ENCODE peak calls at places on chromosomes 11 and 22, in eight cellular contexts. Q, Z, X, L, M, G, S and T are unnamed samples. For H3K9me3 and H3K4me1, the result is how much of the 10 kb centered on the place peaks cover.

GRCh38 chr22:43197271-43197941 is 10.5 kb upstream of the TTLL12 start:
- DNase-seq in Q (no peak), Z (no peak), X (no peak), L (no peak), M (no peak), G (no peak), S (no peak), T (no peak)

GRCh38 chr11:112625816-112626215 is 335.4 kb upstream of the NCAM1 start:
- DNase-seq in Q (no peak), Z (no peak), X (no peak), L (no peak), M (no peak), G (no peak), S (no peak), T (no peak)

GRCh38 chr11:12840871-12841516 is 166.8 kb downstream of the TEAD1 start:
- DNase-seq in Q (no peak), Z (no peak), X (peak), L (no peak), M (no peak), G (no peak), S (peak), T (no peak)

GRCh38 chr11:11215058-11215815 is 137.8 kb downstream of the CSNK2A3 start:
- DNase-seq in Q (no peak), Z (no peak), X (no peak), L (no peak), M (no peak), G (no peak), S (no peak), T (no peak)

GRCh38 chr22:38454361-38455062 is 487 bp downstream of the KCNJ4 start:
- DNase-seq in Q (no peak), Z (no peak), X (no peak), L (no peak), M (peak), G (no peak), S (no peak), T (no peak)

GRCh38 chr11:65606876-65607613 is 7.0 kb downstream of the MAP3K11 start:
- DNase-seq in Q (peak), Z (peak), X (peak), L (no peak), M (peak), G (peak), S (no peak), T (peak)

GRCh38 chr11:125499563-125499962 is 3.5 kb upstream of the FEZ1 start:
- DNase-seq in Q (no peak), Z (no peak), X (no peak), L (no peak), M (no peak), G (no peak), S (no peak), T (no peak)

GRCh38 chr22:39446239-39446721 is 10.5 kb upstream of the MGAT3 start:
- DNase-seq in Q (no peak), Z (no peak), X (no peak), L (no peak), M (peak), G (no peak), S (no peak), T (no peak)

GRCh38 chr22:49531533-49531895 is 296.2 kb downstream of the BRD1 start:
- DNase-seq in Q (peak), Z (no peak), X (no peak), L (no peak), M (no peak), G (no peak), S (no peak), T (no peak)

GRCh38 chr22:23226497-23226850 is 46.2 kb downstream of the BCR start:
- DNase-seq in Q (no peak), Z (no peak), X (no peak), L (no peak), M (no peak), G (no peak), S (peak), T (no peak)

GRCh38 chr11:132352497-132352896 is 982.1 kb downstream of the NTM start:
- DNase-seq in Q (no peak), Z (no peak), X (no peak), L (no peak), M (no peak), G (no peak), S (no peak), T (no peak)

GRCh38 chr11:15927866-15928217 is 428.5 kb downstream of the SOX6 start:
- DNase-seq in Q (no peak), Z (no peak), X (no peak), L (no peak), M (no peak), G (no peak), S (no peak), T (no peak)
- H3K9me3 ChIP-seq in Q (under half), Z (under half), X (under half), L (under half), M (under half), G (under half), S (under half), T (under half)

GRCh38 chr11:3942956-3943497 is 87.6 kb downstream of the STIM1 start:
- DNase-seq in Q (no peak), Z (no peak), X (no peak), L (no peak), M (no peak), G (no peak), S (no peak), T (no peak)

GRCh38 chr11:3939211-3939610 is 83.7 kb downstream of the STIM1 start:
- DNase-seq in Q (no peak), Z (no peak), X (peak), L (no peak), M (no peak), G (no peak), S (no peak), T (no peak)

GRCh38 chr11:3939651-3940190 is 84.3 kb downstream of the STIM1 start:
- DNase-seq in Q (no peak), Z (no peak), X (peak), L (no peak), M (no peak), G (no peak), S (no peak), T (no peak)

GRCh38 chr11:3944198-3944597 is 88.7 kb downstream of the STIM1 start:
- DNase-seq in Q (no peak), Z (no peak), X (no peak), L (no peak), M (no peak), G (no peak), S (no peak), T (no peak)

DNA sequence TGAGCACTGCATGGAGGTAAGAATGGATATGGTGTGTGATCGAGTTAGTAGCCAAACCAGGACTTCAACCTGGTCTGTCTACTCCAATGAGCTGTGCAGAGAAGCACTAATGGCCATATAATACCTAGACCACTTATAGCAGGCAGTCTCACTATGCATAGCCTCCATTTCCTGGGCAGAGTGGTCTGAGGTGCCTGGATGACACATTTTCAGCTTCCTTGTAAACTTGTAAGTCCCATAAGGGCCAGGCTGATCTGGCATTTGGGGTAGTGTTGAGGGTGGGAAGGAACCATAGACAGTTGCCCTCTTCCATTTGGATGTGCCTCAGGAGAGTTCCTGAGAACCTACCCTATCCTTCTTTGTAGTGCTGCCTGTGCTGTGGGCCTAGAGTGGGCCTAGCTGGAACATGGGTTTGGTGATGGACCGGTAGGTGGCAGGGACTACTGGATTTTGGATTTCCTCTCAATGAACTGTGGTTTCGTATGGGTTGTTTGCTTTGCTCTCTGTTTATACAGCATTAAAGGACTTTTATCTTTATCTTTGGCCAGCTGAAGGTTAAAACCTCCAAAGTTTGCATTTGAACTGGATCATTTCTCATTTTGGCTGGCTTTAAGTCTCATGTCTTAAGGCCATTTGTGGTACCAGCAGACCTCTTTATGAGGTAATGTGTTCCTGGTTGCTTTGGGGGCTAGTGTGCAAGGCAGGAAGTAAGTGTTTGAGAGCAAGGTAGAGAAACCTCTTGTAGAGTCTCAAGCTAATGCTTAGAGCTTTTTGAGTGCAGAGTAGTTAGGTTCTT is 86.9 kb downstream of the STIM1 start:
- DNase-seq in Q (no peak), Z (no peak), X (no peak), L (no peak), M (peak), G (no peak), S (no peak), T (no peak)
- H3K27ac ChIP-seq in Q (peak), Z (peak), X (no peak), L (peak), M (peak), G (no peak), S (no peak), T (no peak)

GRCh38 chr11:74932169-74932568 is 16.7 kb downstream of the XRRA1 start:
- DNase-seq in Q (no peak), Z (no peak), X (peak), L (no peak), M (no peak), G (no peak), S (peak), T (no peak)
- H3K4me1 ChIP-seq in Q (under half), Z (under half), X (under half), L (under half), M (under half), G (under half), S (under half), T (under half)

GRCh38 chr11:119346605-119347004 is at the start of gene MFRP:
- DNase-seq in Q (no peak), Z (no peak), X (no peak), L (no peak), M (no peak), G (no peak), S (no peak), T (no peak)

GRCh38 chr11:119345685-119346084 is 820 bp downstream of the MFRP start:
- DNase-seq in Q (no peak), Z (no peak), X (no peak), L (no peak), M (no peak), G (no peak), S (no peak), T (no peak)

GRCh38 chr11:119342362-119343130 is 1.9 kb upstream of the C1QTNF5 start:
- DNase-seq in Q (no peak), Z (no peak), X (no peak), L (no peak), M (no peak), G (no peak), S (no peak), T (no peak)

GRCh38 chr11:119343726-119344125 is 2.8 kb downstream of the MFRP start:
- DNase-seq in Q (no peak), Z (no peak), X (no peak), L (no peak), M (no peak), G (no peak), S (no peak), T (no peak)

DNA sequence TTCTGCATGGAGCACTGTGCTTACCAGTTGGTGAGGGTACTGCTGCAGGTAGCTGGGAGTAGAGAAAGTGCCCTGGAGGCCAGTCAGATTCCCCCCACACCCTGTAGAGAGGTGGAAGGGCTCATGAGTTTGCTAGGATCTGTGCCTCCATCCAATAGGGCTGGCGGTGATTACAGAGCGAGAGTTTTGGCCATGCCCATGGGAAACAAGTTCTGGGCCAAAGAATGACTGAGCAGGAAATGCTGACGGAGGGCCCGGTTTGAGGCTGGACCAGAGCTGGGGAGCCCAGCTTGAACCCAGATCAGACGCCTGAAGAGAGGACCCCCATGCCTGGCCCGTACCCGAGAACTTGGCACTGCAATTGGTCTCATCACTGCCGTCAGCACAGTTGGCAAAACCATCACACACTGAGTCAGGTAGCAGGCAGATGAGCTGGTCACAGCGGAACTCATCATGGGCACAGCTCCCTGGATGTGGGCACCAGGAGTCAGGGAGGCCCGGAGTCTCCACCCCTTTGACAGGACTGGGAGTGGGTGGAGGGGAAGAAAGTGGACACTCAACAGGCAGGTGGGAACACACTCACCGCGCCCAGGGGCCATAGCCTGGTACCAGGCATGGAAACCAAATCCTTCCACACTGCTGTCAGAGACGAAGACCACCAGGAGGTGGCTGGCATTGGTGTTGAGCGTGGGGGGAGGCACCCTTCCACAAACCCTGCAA is 2.1 kb downstream of the MFRP start:
- DNase-seq in Q (peak), Z (no peak), X (no peak), L (no peak), M (no peak), G (no peak), S (no peak), T (no peak)
- H3K9me3 ChIP-seq in Q (under half), Z (under half), X (under half), L (under half), M (under half), G (under half), S (under half), T (under half)

GRCh38 chr22:28137036-28137435 is 218.0 kb upstream of the PITPNB start:
- DNase-seq in Q (no peak), Z (no peak), X (no peak), L (no peak), M (no peak), G (no peak), S (no peak), T (no peak)
- H3K27ac ChIP-seq in Q (no peak), Z (no peak), X (no peak), L (no peak), M (no peak), G (no peak), S (no peak), T (no peak)

GRCh38 chr11:93903989-93904388 is 53.6 kb upstream of the VSTM5 start:
- DNase-seq in Q (no peak), Z (no peak), X (no peak), L (no peak), M (no peak), G (peak), S (peak), T (no peak)
- H3K4me1 ChIP-seq in Q (under half), Z (under half), X (under half), L (under half), M (under half), G (under half), S (under half), T (under half)

GRCh38 chr11:54558919-54559318 is 44.9 kb downstream of the OR4C46 start:
- DNase-seq in Q (no peak), Z (no peak), X (no peak), L (no peak), M (peak), G (peak), S (peak), T (no peak)
- H3K9me3 ChIP-seq in Q (under half), Z (under half), X (under half), L (under half), M (under half), G (under half), S (under half), T (under half)